ENCODE peak calls at places on chromosomes 4 and X, in four cellular contexts. X is stimulated activated CD4-positive, alpha-beta T cell treated with anti-CD3 and anti-CD28 coated beads, Interleukin-2, amount 100 ng/mL, for 4 hours; P is T-cell; N is left colon. S is an unnamed sample.

GRCh38 chr4:86603486-86603885 is 9.4 kb downstream of the PTPN13 start:
- DNase-seq in N (no peak), X (no peak), P (no peak), S (no peak)

GRCh38 chr4:20272411-20272872 is 20.7 kb downstream of the SLIT2 start:
- DNase-seq in N (no peak), X (no peak), P (no peak), S (no peak)

GRCh38 chr4:184815046-184815877 is 10.5 kb downstream of the ACSL1 start:
- DNase-seq in X (no peak), N (peak; percentile 91), P (no peak), S (peak; percentile 88)

GRCh38 chr4:184978211-184978610 is 40.1 kb upstream of the HELT start:
- DNase-seq in X (no peak), P (no peak), N (peak; percentile 39), S (no peak)

GRCh38 chrX:21412883-21413282 is 38.7 kb downstream of the CNKSR2 start:
- DNase-seq in P (no peak), N (no peak), X (no peak), S (no peak)

GRCh38 chr4:111943796-111944203 is 201.5 kb upstream of the FAM241A start:
- DNase-seq in P (no peak), N (peak; percentile 33), X (no peak), S (peak; percentile 28)

GRCh38 chr4:127012549-127012948 is 620.2 kb upstream of the INTU start:
- DNase-seq in N (no peak), X (no peak), P (no peak), S (no peak)

GRCh38 chrX:134186362-134187121 is 50.4 kb upstream of the CCDC160 start:
- DNase-seq in N (no peak), X (peak; percentile 54), P (peak; percentile 28), S (no peak)

GRCh38 chrX:120763269-120763668 is 112.4 kb downstream of the CT47B1 start:
- DNase-seq in N (no peak), X (no peak), P (no peak), S (no peak)

GRCh38 chr4:141645611-141646340 is 9.4 kb downstream of the IL15 start:
- DNase-seq in X (no peak), P (no peak), N (no peak), S (no peak)

GRCh38 chrX:25968920-25969319 is 169.2 kb upstream of the MAGEB18 start:
- DNase-seq in X (no peak), N (no peak), P (no peak), S (no peak)

GRCh38 chr4:153137168-153137567 is 67.1 kb upstream of the TRIM2 start:
- DNase-seq in P (no peak), X (no peak), N (no peak), S (peak; percentile 75)

GRCh38 chr4:106238819-106239420 is 77.1 kb downstream of the TBCK start:
- DNase-seq in X (no peak), N (no peak), P (no peak), S (no peak)

GRCh38 chr4:16123356-16124084 is 39.7 kb upstream of the PROM1 start:
- DNase-seq in P (no peak), X (no peak), N (no peak), S (no peak)

GRCh38 chrX:55196688-55197087 is 23.5 kb upstream of the PAGE5 start:
- DNase-seq in X (no peak), N (no peak), P (no peak), S (no peak)

GRCh38 chrX:13239272-13239671 is 80.6 kb downstream of the ATXN3L start:
- DNase-seq in X (no peak), N (no peak), P (no peak), S (no peak)

GRCh38 chrX:26083093-26083492 is 55.0 kb upstream of the MAGEB18 start:
- DNase-seq in P (no peak), X (no peak), N (no peak), S (no peak)

GRCh38 chr4:72525938-72526337 is 43.1 kb downstream of the ADAMTS3 start:
- DNase-seq in P (no peak), N (no peak), X (no peak), S (peak; percentile 18)

GRCh38 chr4:159698336-159698735 is 595.5 kb downstream of the RAPGEF2 start:
- DNase-seq in N (no peak), P (no peak), X (no peak), S (no peak)

GRCh38 chr4:108512615-108513505 is 107.5 kb upstream of the RPL34 start:
- DNase-seq in P (peak; percentile 28), X (peak; percentile 41), N (no peak), S (no peak)

GRCh38 chr4:122758033-122758432 is 25.5 kb downstream of the BBS12 start:
- DNase-seq in N (peak; percentile 44), X (no peak), P (no peak), S (no peak)

GRCh38 chr4:23789765-23790164 is 100.1 kb downstream of the PPARGC1A start:
- DNase-seq in X (no peak), P (no peak), N (no peak), S (peak; percentile 47)

GRCh38 chr4:169383724-169384123 is 113.0 kb upstream of the SH3RF1 start:
- DNase-seq in N (no peak), X (no peak), P (no peak), S (no peak)

GRCh38 chr4:169099775-169100180 is 89.7 kb upstream of the CBR4 start:
- DNase-seq in X (no peak), P (no peak), N (no peak), S (no peak)

GRCh38 chr4:8543623-8544022 is 36.6 kb upstream of the GPR78 start:
- DNase-seq in N (peak; percentile 4), X (no peak), P (no peak), S (no peak)

GRCh38 chrX:10603612-10604011 is 16.8 kb downstream of the MID1 start:
- DNase-seq in P (no peak), X (no peak), N (no peak), S (no peak)

GRCh38 chr4:2246384-2247127 is 4.6 kb upstream of the HAUS3 start:
- DNase-seq in N (no peak), X (no peak), P (no peak), S (no peak)

GRCh38 chr4:2296621-2297601 is 35.0 kb upstream of the MXD4 start:
- DNase-seq in N (no peak), X (no peak), P (peak; percentile 20), S (no peak)

GRCh38 chr4:181138116-181138515 is 1105.1 kb upstream of the TENM3 start:
- DNase-seq in N (no peak), X (no peak), P (no peak), S (no peak)

GRCh38 chr4:165512464-165512863 is 133.7 kb downstream of the CPE start:
- DNase-seq in N (no peak), X (no peak), P (no peak), S (no peak)

GRCh38 chr4:6824071-6824470 is 41.5 kb downstream of the KIAA0232 start:
- DNase-seq in X (no peak), P (no peak), N (no peak), S (no peak)

GRCh38 chrX:119190251-119190651 is 45.8 kb upstream of the PGRMC1 start:
- DNase-seq in X (no peak), N (no peak), P (no peak), S (no peak)

GRCh38 chr4:116073051-116073450 is 959.6 kb upstream of the NDST4 start:
- DNase-seq in X (no peak), N (no peak), P (no peak), S (no peak)

GRCh38 chr4:4884611-4885010 is 25.1 kb downstream of the MSX1 start:
- DNase-seq in N (no peak), X (no peak), P (no peak), S (no peak)

GRCh38 chr4:152278505-152279301 is 257.2 kb downstream of the FBXW7 start:
- DNase-seq in X (no peak), N (peak; percentile 32), P (no peak), S (no peak)

S was measured in mucosa of gallbladder.